ENCODE peak calls at places on chromosomes 6 and 20, in nine cellular contexts. A, L, I, W, G, Q, V, P and Z are unnamed samples.

GRCh38 chr6:143397229-143398222 is 53.0 kb downstream of the ADAT2 start:
- DNase-seq in G (peak; percentile 37), V (no peak), L (peak; percentile 41), Q (peak; percentile 64), A (peak; percentile 55), I (peak; percentile 44), W (no peak), P (peak; percentile 14), Z (no peak)

GRCh38 chr20:46757754-46758678 is 48.6 kb downstream of the SLC2A10 start:
- DNase-seq in A (peak; percentile 58), Q (no peak), P (peak; percentile 73), V (peak; percentile 25), W (peak; percentile 82), L (peak; percentile 53), I (peak; percentile 35), G (peak; percentile 34), Z (peak; percentile 36)

GRCh38 chr20:15185913-15186312 is 848.5 kb upstream of the FLRT3 start:
- DNase-seq in I (no peak), G (no peak), L (no peak), A (no peak), W (no peak), V (no peak), P (no peak), Q (no peak), Z (no peak)

GRCh38 chr6:128158496-128158895 is 257.6 kb upstream of the THEMIS start:
- DNase-seq in W (no peak), V (no peak), G (no peak), P (no peak), A (no peak), Q (no peak), L (no peak), I (no peak), Z (no peak)

GRCh38 chr20:33211817-33212424 is 5.2 kb upstream of the BPIFA3 start:
- DNase-seq in I (no peak), L (no peak), W (peak; percentile 51), Q (no peak), A (no peak), P (no peak), G (no peak), V (no peak), Z (no peak)

GRCh38 chr6:134883314-134883713 is 66.6 kb downstream of the ALDH8A1 start:
- DNase-seq in A (no peak), P (no peak), V (no peak), L (no peak), W (no peak), G (no peak), I (no peak), Q (no peak), Z (no peak)

GRCh38 chr20:15930324-15931305 is 642.6 kb downstream of the KIF16B start:
- DNase-seq in Q (no peak), V (no peak), W (peak; percentile 36), G (no peak), L (no peak), P (peak; percentile 58), I (no peak), A (no peak), Z (no peak)

GRCh38 chr6:54135665-54136370 is 24.6 kb downstream of the MLIP start:
- DNase-seq in L (no peak), A (no peak), W (no peak), G (no peak), P (no peak), V (no peak), I (no peak), Q (no peak), Z (no peak)

GRCh38 chr6:14130431-14131075 is 13.0 kb downstream of the CD83 start:
- DNase-seq in I (no peak), G (no peak), A (no peak), W (no peak), P (no peak), Q (no peak), V (no peak), L (no peak), Z (no peak)

GRCh38 chr20:21117521-21117920 is 8.4 kb upstream of the KIZ start:
- DNase-seq in P (no peak), I (no peak), G (no peak), W (no peak), Q (no peak), V (no peak), L (no peak), A (no peak), Z (no peak)

GRCh38 chr20:6696001-6696400 is 71.5 kb upstream of the BMP2 start:
- DNase-seq in W (no peak), Q (no peak), A (no peak), P (no peak), L (no peak), V (no peak), I (no peak), G (no peak), Z (no peak)

GRCh38 chr6:70221025-70221714 is 81.7 kb downstream of the COL9A1 start:
- DNase-seq in I (no peak), W (peak; percentile 44), P (no peak), V (no peak), L (no peak), G (no peak), A (no peak), Q (no peak), Z (no peak)

GRCh38 chr20:54134445-54135220 is 39.2 kb downstream of the CYP24A1 start:
- DNase-seq in W (no peak), G (no peak), P (no peak), I (no peak), Q (no peak), L (no peak), V (no peak), A (no peak), Z (no peak)

GRCh38 chr20:58235010-58235409 is 6.6 kb upstream of the ANKRD60 start:
- DNase-seq in P (no peak), Q (no peak), G (no peak), A (no peak), L (no peak), V (no peak), W (no peak), I (no peak), Z (no peak)

GRCh38 chr6:38021571-38021970 is 202.0 kb downstream of the ZFAND3 start:
- DNase-seq in G (no peak), Q (no peak), W (no peak), I (no peak), P (no peak), L (no peak), V (no peak), A (no peak), Z (no peak)

GRCh38 chr20:37868998-37869861 is 33.7 kb upstream of the VSTM2L start:
- DNase-seq in I (no peak), A (no peak), L (no peak), G (no peak), P (no peak), V (no peak), W (no peak), Q (no peak), Z (no peak)

GRCh38 chr6:35681298-35681697 is 7.4 kb downstream of the FKBP5 start:
- DNase-seq in P (no peak), I (no peak), L (no peak), A (no peak), W (no peak), V (no peak), Q (no peak), G (no peak), Z (no peak)

GRCh38 chr6:106510090-106510970 is 119.0 kb downstream of the RTN4IP1 start:
- DNase-seq in A (peak; percentile 64), L (peak; percentile 69), V (peak; percentile 56), I (peak; percentile 28), W (peak; percentile 92), Q (no peak), G (peak; percentile 42), P (no peak), Z (peak; percentile 84)

GRCh38 chr6:168939771-168940170 is 313.9 kb downstream of the THBS2 start:
- DNase-seq in Q (no peak), P (no peak), A (no peak), V (no peak), L (no peak), W (no peak), G (no peak), I (no peak), Z (no peak)

GRCh38 chr6:87628881-87629280 is 38.9 kb downstream of the ORC3 start:
- DNase-seq in L (no peak), A (no peak), V (no peak), Q (no peak), G (no peak), I (no peak), P (no peak), W (no peak), Z (no peak)

GRCh38 chr20:45456632-45457031 is 12.9 kb upstream of the WFDC2 start:
- DNase-seq in P (no peak), L (no peak), W (peak; percentile 47), V (no peak), I (no peak), G (no peak), A (no peak), Q (no peak), Z (no peak)

GRCh38 chr6:31861919-31862343 is 690 bp downstream of the NEU1 start:
- DNase-seq in G (no peak), L (no peak), A (no peak), Q (no peak), W (no peak), P (no peak), V (no peak), I (no peak), Z (no peak)

GRCh38 chr20:49096212-49096730 is 50.2 kb downstream of the CSE1L start:
- DNase-seq in P (no peak), V (no peak), L (no peak), I (no peak), Q (no peak), A (no peak), G (no peak), W (no peak), Z (no peak)
- H3K36me3 ChIP-seq in P (peaks cover 94% of the 10 kb centered on the region), V (peaks cover 47% of the 10 kb centered on the region), L (no peaks in the 10 kb centered on the region), I (peaks cover 98% of the 10 kb centered on the region), Q (peaks cover 79% of the 10 kb centered on the region), A (peaks cover 94% of the 10 kb centered on the region), G (no peaks in the 10 kb centered on the region), W (peaks cover 97% of the 10 kb centered on the region), Z (peaks cover 14% of the 10 kb centered on the region)

GRCh38 chr6:25165817-25166216 is 113.4 kb upstream of the CARMIL1 start:
- DNase-seq in G (no peak), P (no peak), A (no peak), V (no peak), Q (no peak), W (no peak), I (no peak), L (no peak), Z (no peak)
- H3K4me3 ChIP-seq in G (no peak overlapping the region), P (no peak overlapping the region), A (no peak overlapping the region), V (no peak overlapping the region), Q (no peak overlapping the region), W (no peak overlapping the region), I (no peak overlapping the region), L (no peak overlapping the region), Z (no peak overlapping the region)

DNA sequence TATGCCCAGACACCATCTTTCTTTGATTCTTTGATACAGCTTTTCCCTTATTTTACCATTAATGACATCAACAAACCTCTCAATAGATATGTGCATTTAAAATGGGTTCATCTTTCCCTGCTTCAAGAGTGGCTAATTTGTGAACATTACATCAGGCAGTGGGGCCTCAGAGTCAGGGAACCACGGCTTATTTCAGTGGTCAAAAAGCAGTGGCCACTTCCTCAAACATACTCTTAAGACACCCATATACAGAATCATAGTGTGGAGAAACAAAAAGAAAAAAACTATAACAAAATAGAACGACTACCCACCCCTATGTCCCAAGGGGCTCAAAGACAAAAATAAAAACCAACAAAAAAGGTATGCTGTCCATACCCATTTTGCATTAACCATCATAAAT is 12.9 kb downstream of the SALL4 start:
- DNase-seq in G (no peak), V (no peak), P (no peak), Q (no peak), I (no peak), W (no peak), L (no peak), A (no peak), Z (no peak)
- H3K36me3 ChIP-seq in G (no peaks in the 10 kb centered on the region), V (no peaks in the 10 kb centered on the region), P (peaks cover 11% of the 10 kb centered on the region), Q (no peaks in the 10 kb centered on the region), I (no peaks in the 10 kb centered on the region), W (no peaks in the 10 kb centered on the region), L (no peaks in the 10 kb centered on the region), A (no peaks in the 10 kb centered on the region), Z (no peaks in the 10 kb centered on the region)

GRCh38 chr6:125789167-125789566 is 1.6 kb upstream of the NCOA7 start:
- DNase-seq in W (peak; percentile 37), Q (no peak), V (no peak), I (no peak), A (peak; percentile 69), G (no peak), L (no peak), P (peak; percentile 39), Z (no peak)
- H3K4me3 ChIP-seq in W (peak overlapping the region; percentile 96), Q (no peak overlapping the region), V (no peak overlapping the region), I (no peak overlapping the region), A (no peak overlapping the region), G (no peak overlapping the region), L (no peak overlapping the region), P (no peak overlapping the region), Z (no peak overlapping the region)